ENCODE peak calls at places on chromosomes 5 and 9, in five cellular contexts. U is right cardiac atrium; B is fibroblast of pulmonary artery; M is Daoy; P is stimulated activated CD8-positive, alpha-beta memory T cell treated with anti-CD3 and anti-CD28 coated beads, Interleukin-15, amount 100 ng/mL, for 24 hours. H is an unnamed sample.

GRCh38 chr5:179607449-179607931 is 16.0 kb downstream of the HNRNPH1 start:
- DNase-seq in U (peak; percentile 60), B (no peak), M (peak; percentile 52), P (no peak), H (peak; percentile 69)

GRCh38 chr9:109474170-109474569 is 23.9 kb downstream of the PTPN3 start:
- DNase-seq in U (no peak), B (no peak), M (no peak), P (no peak), H (no peak)

GRCh38 chr9:110059461-110059860 is 148.5 kb downstream of the C9orf152 start:
- DNase-seq in U (no peak), B (no peak), M (no peak), P (no peak), H (no peak)

GRCh38 chr9:34190996-34191892 is 12.4 kb downstream of the UBAP1 start:
- DNase-seq in U (no peak), B (peak; percentile 47), M (peak; percentile 49), P (no peak), H (no peak)

GRCh38 chr9:113677057-113677456 is 199.1 kb upstream of the ZNF618 start:
- DNase-seq in U (no peak), B (peak; percentile 61), M (no peak), P (no peak), H (no peak)

GRCh38 chr9:88820055-88820454 is 171.2 kb upstream of the S1PR3 start:
- DNase-seq in U (no peak), B (no peak), M (peak; percentile 42), P (no peak), H (no peak)

GRCh38 chr5:72246239-72246580 is 73.8 kb downstream of the MRPS27 start:
- DNase-seq in U (no peak), B (peak; percentile 61), M (peak; percentile 51), P (no peak), H (no peak)

GRCh38 chr5:135753990-135754389 is 80.5 kb upstream of the SLC25A48 start:
- DNase-seq in U (no peak), B (no peak), M (no peak), P (no peak), H (no peak)

GRCh38 chr9:107019216-107019615 is 156.2 kb downstream of the ZNF462 start:
- DNase-seq in U (no peak), B (peak; percentile 64), M (peak; percentile 89), P (no peak), H (no peak)

GRCh38 chr5:34552129-34552528 is 104.0 kb upstream of the RAI14 start:
- DNase-seq in U (no peak), B (peak; percentile 38), M (no peak), P (no peak), H (no peak)

GRCh38 chr9:108609227-108609894 is 246.4 kb downstream of the ACTL7B start:
- DNase-seq in U (no peak), B (no peak), M (peak; percentile 61), P (no peak), H (no peak)

GRCh38 chr5:78675956-78676727 is 27.6 kb upstream of the LHFPL2 start:
- DNase-seq in U (no peak), B (no peak), M (no peak), P (no peak), H (no peak)

GRCh38 chr5:82129723-82130285 is 148.3 kb downstream of the RPS23 start:
- DNase-seq in U (no peak), B (no peak), M (no peak), P (no peak), H (no peak)

GRCh38 chr5:15794117-15794985 is 294.4 kb downstream of the FBXL7 start:
- DNase-seq in U (no peak), B (peak; percentile 64), M (no peak), P (no peak), H (no peak)

GRCh38 chr9:105646879-105647594 is 15.2 kb upstream of the TAL2 start:
- DNase-seq in U (no peak), B (no peak), M (no peak), P (no peak), H (no peak)

GRCh38 chr9:18595597-18595996 is 121.6 kb downstream of the ADAMTSL1 start:
- DNase-seq in U (no peak), B (no peak), M (no peak), P (no peak), H (no peak)

GRCh38 chr9:99000480-99001395 is 57.0 kb downstream of the COL15A1 start:
- DNase-seq in U (no peak), B (peak; percentile 86), M (peak; percentile 80), P (no peak), H (no peak)

GRCh38 chr5:141878186-141878770 is at the start of gene PCDH1:
- DNase-seq in U (no peak), B (peak; percentile 27), M (peak; percentile 59), P (no peak), H (no peak)

GRCh38 chr5:139752506-139753350 is 42.9 kb upstream of the PSD2 start:
- DNase-seq in U (no peak), B (no peak), M (peak; percentile 81), P (no peak), H (no peak)